ENCODE peak calls at places on chromosomes 1 and 21, in nine cellular contexts. L is mucosa of descending colon, D is mesendoderm, C is BE2C, O is GM23338, F is H1, V is SK-N-MC, Z is transverse colon, S is HCT116. P is an unnamed sample. For H3K36me3, the result is how much of the 10 kb centered on the place peaks cover.

GRCh38 chr1:172906778-172907592 is 143.8 kb downstream of the TNFSF18 start:
- DNase-seq in L (no peak), D (peak), C (no peak), O (no peak), F (no peak), V (no peak), Z (no peak), S (peak), P (no peak)

GRCh38 chr1:55235722-55236121 is 20.6 kb upstream of the USP24 start:
- DNase-seq in L (no peak), D (no peak), C (no peak), O (no peak), F (no peak), V (no peak), Z (no peak), S (no peak), P (no peak)

GRCh38 chr1:211928222-211928856 is 97.8 kb upstream of the LPGAT1 start:
- DNase-seq in L (no peak), D (no peak), C (no peak), O (peak), F (no peak), V (no peak), Z (no peak), S (no peak), P (no peak)

GRCh38 chr1:22341791-22342605 is 109.7 kb upstream of the ZBTB40 start:
- DNase-seq in L (peak), D (peak), C (peak), O (no peak), F (no peak), V (no peak), Z (peak), S (no peak), P (no peak)

GRCh38 chr1:47487826-47488450 is 50.1 kb downstream of the FOXD2 start:
- DNase-seq in L (no peak), D (no peak), C (no peak), O (no peak), F (no peak), V (no peak), Z (no peak), S (no peak), P (no peak)

GRCh38 chr1:178938281-178938958 is 67.5 kb upstream of the ANGPTL1 start:
- DNase-seq in L (no peak), D (no peak), C (no peak), O (no peak), F (peak), V (no peak), Z (no peak), S (no peak), P (no peak)

GRCh38 chr1:155127105-155127671 is 488 bp upstream of the EFNA1 start:
- DNase-seq in L (peak), D (peak), C (no peak), O (peak), F (peak), V (no peak), Z (peak), S (no peak), P (no peak)

GRCh38 chr1:158246650-158247049 is 7.6 kb upstream of the CD1A start:
- DNase-seq in L (no peak), D (peak), C (no peak), O (peak), F (no peak), V (no peak), Z (no peak), S (peak), P (no peak)

GRCh38 chr21:15058718-15059316 is 6.0 kb downstream of the NRIP1 start:
- DNase-seq in L (no peak), D (peak), C (no peak), O (peak), F (no peak), V (no peak), Z (no peak), S (peak), P (no peak)

GRCh38 chr1:160137216-160137862 is 14.1 kb upstream of the ATP1A4 start:
- DNase-seq in L (no peak), D (no peak), C (no peak), O (no peak), F (no peak), V (no peak), Z (no peak), S (no peak), P (no peak)

GRCh38 chr1:206544562-206545257 is 37.4 kb downstream of the RASSF5 start:
- DNase-seq in L (peak), D (peak), C (peak), O (peak), F (peak), V (no peak), Z (peak), S (peak), P (peak)

GRCh38 chr1:42925132-42925769 is 33.4 kb downstream of the SLC2A1 start:
- DNase-seq in L (no peak), D (no peak), C (no peak), O (no peak), F (peak), V (no peak), Z (no peak), S (no peak), P (no peak)

GRCh38 chr1:100928128-100928527 is 32.2 kb downstream of the SLC30A7 start:
- DNase-seq in L (no peak), D (peak), C (no peak), O (peak), F (no peak), V (no peak), Z (no peak), S (no peak), P (no peak)

GRCh38 chr21:36603221-36603620 is 95.7 kb upstream of the SIM2 start:
- DNase-seq in L (no peak), D (no peak), C (no peak), O (no peak), F (no peak), V (no peak), Z (no peak), S (no peak), P (no peak)

GRCh38 chr1:236685917-236686814 is at the start of gene ACTN2:
- DNase-seq in L (peak), D (peak), C (peak), O (peak), F (peak), V (no peak), Z (peak), S (no peak), P (no peak)

GRCh38 chr1:84855168-84855567 is 37.8 kb downstream of the LPAR3 start:
- DNase-seq in L (no peak), D (no peak), C (no peak), O (no peak), F (no peak), V (no peak), Z (no peak), S (no peak), P (no peak)

GRCh38 chr1:202589190-202589680 is 121.0 kb downstream of the SYT2 start:
- DNase-seq in L (peak), D (peak), C (peak), O (peak), F (no peak), V (no peak), Z (peak), S (peak), P (peak)

GRCh38 chr1:71053758-71054157 is 6.1 kb upstream of the PTGER3 start:
- DNase-seq in L (no peak), D (no peak), C (no peak), O (no peak), F (no peak), V (no peak), Z (no peak), S (no peak), P (no peak)

GRCh38 chr1:71980543-71980942 is 301.8 kb downstream of the NEGR1 start:
- DNase-seq in L (no peak), D (no peak), C (no peak), O (no peak), F (no peak), V (no peak), Z (no peak), S (no peak), P (no peak)

GRCh38 chr1:111062624-111063023 is 77.3 kb downstream of the DRAM2 start:
- DNase-seq in L (no peak), D (no peak), C (no peak), O (no peak), F (no peak), V (no peak), Z (no peak), S (no peak), P (no peak)

GRCh38 chr1:153493343-153493960 is 33.0 kb upstream of the S100A7 start:
- DNase-seq in L (no peak), D (no peak), C (no peak), O (no peak), F (no peak), V (no peak), Z (no peak), S (no peak), P (no peak)

GRCh38 chr1:150006881-150007401 is 3.6 kb downstream of the OTUD7B start:
- DNase-seq in L (no peak), D (no peak), C (no peak), O (no peak), F (no peak), V (no peak), Z (no peak), S (no peak), P (no peak)

GRCh38 chr1:192539450-192540132 is 36.0 kb upstream of the RGS1 start:
- DNase-seq in L (no peak), D (peak), C (no peak), O (peak), F (no peak), V (peak), Z (no peak), S (peak), P (no peak)

GRCh38 chr1:45097944-45098343 is 85.9 kb downstream of the UROD start:
- DNase-seq in L (no peak), D (peak), C (no peak), O (peak), F (no peak), V (no peak), Z (no peak), S (no peak), P (no peak)

GRCh38 chr1:153597206-153597605 is 15.7 kb downstream of the S100A16 start:
- DNase-seq in L (no peak), D (no peak), C (no peak), O (no peak), F (no peak), V (no peak), Z (peak), S (no peak), P (no peak)

GRCh38 chr1:109392037-109392787 is 5.5 kb downstream of the SORT1 start:
- DNase-seq in L (no peak), D (no peak), C (no peak), O (no peak), F (no peak), V (no peak), Z (no peak), S (no peak), P (no peak)

GRCh38 chr1:75632350-75632949 is 21.5 kb upstream of the SLC44A5 start:
- DNase-seq in L (no peak), D (peak), C (peak), O (peak), F (no peak), V (no peak), Z (no peak), S (peak), P (no peak)

GRCh38 chr1:223512016-223512415 is 118.8 kb downstream of the CCDC185 start:
- DNase-seq in L (no peak), D (no peak), C (no peak), O (no peak), F (no peak), V (no peak), Z (no peak), S (no peak), P (no peak)

DNA sequence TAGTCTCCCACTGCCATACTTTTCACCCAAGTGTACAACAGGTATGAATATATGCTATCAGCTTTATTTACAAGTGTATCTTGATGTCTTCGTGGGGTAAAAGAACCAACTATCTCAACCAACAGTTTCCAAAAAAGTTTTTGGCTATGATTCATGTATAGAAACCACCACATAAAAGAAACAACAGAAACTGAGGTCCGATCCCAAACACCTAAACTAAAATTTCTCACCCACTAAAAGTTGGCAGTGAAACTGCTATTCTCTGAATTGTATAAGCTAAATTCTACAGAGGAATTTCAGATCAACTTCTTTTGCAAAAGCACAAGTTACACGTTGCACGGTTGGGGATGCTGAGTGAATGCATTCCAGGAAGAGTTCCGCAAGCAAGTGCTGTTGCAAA is 5.0 kb upstream of the KCNE1 start:
- DNase-seq in L (no peak), D (no peak), C (no peak), O (peak), F (no peak), V (no peak), Z (no peak), S (no peak), P (no peak)
- H3K36me3 ChIP-seq in L (under half), D (under half), C (under half), O (under half), F (under half), V (under half), Z (under half), S (under half), P (under half)

DNA sequence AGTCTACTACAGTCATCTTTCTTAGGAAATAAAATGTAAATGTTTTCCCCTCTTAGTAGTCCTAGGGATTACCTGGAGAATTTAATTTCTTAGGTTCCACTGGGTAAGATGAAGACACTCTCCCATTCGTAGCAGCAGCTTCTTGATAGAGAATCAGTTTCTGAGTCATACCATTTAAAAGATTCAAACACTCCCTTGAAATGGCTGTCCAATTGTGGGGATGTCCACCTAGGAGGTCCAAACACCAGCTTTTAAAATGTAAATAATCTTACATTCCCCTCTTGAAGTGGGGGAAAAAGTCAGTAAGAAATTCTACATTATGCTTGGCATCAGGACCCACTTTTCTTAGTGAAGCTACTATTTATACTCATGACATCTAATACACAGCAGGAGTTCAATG is 37.5 kb downstream of the NDC1 start:
- DNase-seq in L (no peak), D (no peak), C (no peak), O (no peak), F (no peak), V (no peak), Z (no peak), S (no peak), P (no peak)
- H3K36me3 ChIP-seq in L (under half), D (under half), C (under half), O (half or more), F (under half), V (half or more), Z (under half), S (under half), P (under half)

GRCh38 chr1:156941675-156942074 is 21.2 kb downstream of the LRRC71 start:
- DNase-seq in L (no peak), D (no peak), C (no peak), O (no peak), F (no peak), V (no peak), Z (no peak), S (no peak), P (no peak)
- H3K36me3 ChIP-seq in L (under half), D (under half), C (under half), O (under half), F (half or more), V (under half), Z (under half), S (under half), P (half or more)

DNA sequence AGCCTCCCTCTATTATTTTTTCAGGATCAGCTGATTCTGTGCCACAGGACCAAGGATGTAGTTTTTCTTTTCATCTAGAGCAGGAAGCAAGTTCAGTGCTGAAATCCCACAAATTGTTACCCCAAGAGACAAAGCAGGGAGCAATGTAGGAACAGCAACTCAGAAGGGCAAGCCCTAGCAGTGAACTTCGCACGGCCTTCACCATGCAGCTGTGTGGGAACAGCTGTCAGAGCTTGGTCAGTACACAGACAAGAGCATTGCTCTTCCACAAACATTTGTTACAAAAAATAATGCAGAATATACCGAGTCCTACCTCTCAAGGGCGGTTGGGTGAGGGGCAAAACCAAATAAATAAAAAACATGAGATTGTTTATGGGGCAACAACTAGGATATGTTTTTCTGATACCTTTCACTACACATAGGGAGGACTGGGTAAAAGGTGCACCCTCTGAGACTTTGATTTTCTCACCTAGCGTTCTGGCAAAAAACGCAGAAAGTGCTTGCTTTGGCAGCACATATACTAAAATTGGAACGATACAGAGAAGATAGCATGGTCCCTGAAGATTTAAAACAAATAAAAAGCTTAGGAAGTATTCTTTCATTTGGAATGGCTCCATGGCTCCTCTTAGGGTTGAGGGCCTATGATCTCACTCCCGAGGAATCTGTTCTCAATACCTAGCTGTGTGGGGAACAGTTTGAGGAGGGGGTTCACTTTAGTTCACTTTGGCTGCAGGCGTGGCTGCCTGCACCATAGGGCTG is 37.1 kb upstream of the ANGPTL7 start:
- DNase-seq in L (no peak), D (peak), C (no peak), O (peak), F (no peak), V (no peak), Z (no peak), S (no peak), P (no peak)
- H3K36me3 ChIP-seq in L (under half), D (under half), C (under half), O (under half), F (under half), V (under half), Z (under half), S (under half), P (under half)